ENCODE peak calls at places on chromosome 1, in seven cellular contexts. B, Y, R, S, T, X and Q are unnamed samples. For H3K36me3, the result is how much of the 10 kb centered on the place peaks cover.

GRCh38 chr1:16013220-16013907 is 4.5 kb downstream of the HSPB7 start:
- DNase-seq in B (peak), Y (peak), R (peak), S (peak), T (no peak), X (peak), Q (no peak)

GRCh38 chr1:226444901-226445300 is 37.0 kb upstream of the PARP1 start:
- DNase-seq in B (no peak), Y (peak), R (no peak), S (peak), T (no peak), X (no peak), Q (no peak)

GRCh38 chr1:88061106-88061829 is 622.8 kb upstream of the PKN2 start:
- DNase-seq in B (no peak), Y (peak), R (peak), S (no peak), T (no peak), X (peak), Q (peak)

GRCh38 chr1:230861489-230861888 is 6.8 kb downstream of the C1orf198 start:
- DNase-seq in B (no peak), Y (no peak), R (no peak), S (no peak), T (no peak), X (peak), Q (no peak)

GRCh38 chr1:236868625-236869467 is 73.8 kb downstream of the MTR start:
- DNase-seq in B (no peak), Y (peak), R (peak), S (no peak), T (no peak), X (peak), Q (no peak)

GRCh38 chr1:59833991-59834390 is 19.2 kb downstream of the HOOK1 start:
- DNase-seq in B (no peak), Y (no peak), R (no peak), S (no peak), T (no peak), X (no peak), Q (no peak)

GRCh38 chr1:212683357-212683722 is 16.3 kb downstream of the BATF3 start:
- DNase-seq in B (peak), Y (peak), R (no peak), S (no peak), T (peak), X (no peak), Q (no peak)

GRCh38 chr1:72280714-72281113 is 1.6 kb downstream of the NEGR1 start:
- DNase-seq in B (no peak), Y (no peak), R (peak), S (no peak), T (no peak), X (no peak), Q (no peak)

GRCh38 chr1:68426594-68426993 is 23.2 kb downstream of the RPE65 start:
- DNase-seq in B (no peak), Y (no peak), R (no peak), S (no peak), T (no peak), X (no peak), Q (no peak)

GRCh38 chr1:10865518-10866313 is 69.3 kb upstream of the CASZ1 start:
- DNase-seq in B (no peak), Y (no peak), R (no peak), S (no peak), T (no peak), X (no peak), Q (no peak)

GRCh38 chr1:92399076-92399475 is 87.6 kb downstream of the GFI1 start:
- DNase-seq in B (no peak), Y (no peak), R (no peak), S (no peak), T (no peak), X (no peak), Q (no peak)

GRCh38 chr1:173353346-173353745 is 123.8 kb upstream of the PRDX6 start:
- DNase-seq in B (no peak), Y (no peak), R (no peak), S (no peak), T (no peak), X (no peak), Q (no peak)

GRCh38 chr1:48031676-48032075 is 34.5 kb upstream of the TRABD2B start:
- DNase-seq in B (no peak), Y (no peak), R (peak), S (peak), T (no peak), X (no peak), Q (no peak)

GRCh38 chr1:87435484-87435883 is 106.8 kb downstream of the LMO4 start:
- DNase-seq in B (no peak), Y (no peak), R (peak), S (no peak), T (no peak), X (no peak), Q (no peak)

GRCh38 chr1:7046314-7046713 is 261.1 kb downstream of the CAMTA1 start:
- DNase-seq in B (no peak), Y (no peak), R (peak), S (peak), T (no peak), X (peak), Q (peak)
- TF ChIP-seq CTCF in B (no peak), Y (no peak), R (no peak), S (no peak), T (no peak), X (no peak), Q (no peak)

GRCh38 chr1:27545876-27546275 is 55.9 kb upstream of the WASF2 start:
- DNase-seq in B (no peak), Y (no peak), R (no peak), S (no peak), T (no peak), X (no peak), Q (no peak)
- H3K36me3 ChIP-seq in B (under half), Y (under half), R (under half), S (half or more), T (under half), X (under half), Q (under half)

DNA sequence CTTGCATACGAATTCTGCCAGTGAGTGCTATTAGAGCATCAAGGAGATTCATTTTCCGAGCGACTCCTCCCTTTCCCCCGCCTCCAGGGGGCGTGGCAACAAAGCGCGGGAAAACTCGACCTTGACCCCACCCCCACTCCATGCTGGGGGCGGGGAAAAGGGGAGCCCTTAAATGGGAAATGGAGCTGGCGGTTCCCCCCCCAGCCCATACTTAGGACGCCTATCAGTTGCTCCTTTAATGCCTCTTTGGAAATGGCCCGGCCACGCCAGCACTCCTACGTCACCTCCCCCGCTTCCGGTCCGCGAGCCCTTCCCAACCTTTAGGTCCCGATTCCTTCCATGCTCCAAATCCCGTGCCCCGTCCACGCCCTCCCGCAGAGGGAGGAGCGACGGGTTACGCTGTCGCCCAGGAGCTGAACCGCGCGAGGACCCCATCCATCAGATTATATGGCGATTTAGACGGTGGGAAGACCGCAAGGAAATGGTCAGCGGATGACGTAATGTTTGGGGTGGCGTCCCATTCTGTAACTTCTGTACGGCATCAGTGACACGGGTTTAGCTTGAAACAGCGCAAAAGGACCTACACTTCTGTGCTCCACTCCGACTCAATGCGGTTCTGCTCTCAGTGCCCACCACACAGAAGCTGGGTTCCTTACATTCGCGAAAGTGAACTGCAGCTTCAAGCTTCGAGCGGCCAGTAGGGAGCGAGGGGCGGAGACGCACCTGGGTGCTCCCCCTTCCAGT is 702 bp upstream of the ZNF687 start:
- DNase-seq in B (peak), Y (peak), R (peak), S (peak), T (peak), X (peak), Q (peak)
- TF ChIP-seq CTCF in B (peak), Y (no peak), R (no peak), S (no peak), T (peak), X (peak), Q (no peak)

DNA sequence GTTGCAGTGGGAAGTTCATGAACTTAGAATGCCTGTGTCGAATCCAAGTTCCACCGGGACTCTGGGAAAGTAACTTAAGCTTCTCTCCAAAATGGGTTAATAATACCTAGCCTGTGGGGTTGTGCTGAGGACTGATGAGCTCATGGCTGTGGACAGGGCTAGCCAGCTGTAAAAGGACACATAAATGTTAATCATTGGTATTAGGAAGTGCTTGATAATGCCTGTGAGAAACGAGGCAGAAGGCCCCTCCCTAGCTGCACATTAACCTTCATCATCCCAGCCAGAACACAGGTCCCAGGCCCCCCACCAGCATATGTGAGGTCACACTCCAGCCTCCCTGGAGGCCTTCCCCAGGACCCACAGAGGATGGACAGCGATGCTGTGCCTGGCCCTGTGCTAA is 789 bp upstream of the GJB4 start:
- DNase-seq in B (no peak), Y (no peak), R (no peak), S (no peak), T (no peak), X (no peak), Q (no peak)
- H3K36me3 ChIP-seq in B (under half), Y (under half), R (under half), S (under half), T (under half), X (under half), Q (under half)

GRCh38 chr1:185998391-185998790 is 264.2 kb downstream of the HMCN1 start:
- DNase-seq in B (peak), Y (no peak), R (no peak), S (no peak), T (no peak), X (peak), Q (peak)
- TF ChIP-seq CTCF in B (peak), Y (no peak), R (peak), S (no peak), T (peak), X (no peak), Q (no peak)

GRCh38 chr1:209618291-209618690 is 33.9 kb downstream of the LAMB3 start:
- DNase-seq in B (no peak), Y (no peak), R (no peak), S (no peak), T (peak), X (no peak), Q (no peak)
- H3K36me3 ChIP-seq in B (under half), Y (under half), R (under half), S (under half), T (under half), X (under half), Q (under half)

GRCh38 chr1:65254320-65255087 is 54.8 kb upstream of the DNAJC6 start:
- DNase-seq in B (peak), Y (peak), R (peak), S (peak), T (peak), X (peak), Q (peak)
- TF ChIP-seq CTCF in B (no peak), Y (no peak), R (peak), S (peak), T (peak), X (peak), Q (no peak)

GRCh38 chr1:23069149-23069548 is 49.9 kb downstream of the KDM1A start:
- DNase-seq in B (no peak), Y (no peak), R (no peak), S (no peak), T (no peak), X (no peak), Q (no peak)

GRCh38 chr1:23079025-23079424 is 59.8 kb downstream of the KDM1A start:
- DNase-seq in B (no peak), Y (no peak), R (no peak), S (no peak), T (no peak), X (no peak), Q (no peak)

GRCh38 chr1:23074012-23074411 is 54.7 kb downstream of the KDM1A start:
- DNase-seq in B (no peak), Y (no peak), R (no peak), S (no peak), T (no peak), X (no peak), Q (no peak)
- H3K36me3 ChIP-seq in B (under half), Y (under half), R (under half), S (half or more), T (half or more), X (under half), Q (under half)

DNA sequence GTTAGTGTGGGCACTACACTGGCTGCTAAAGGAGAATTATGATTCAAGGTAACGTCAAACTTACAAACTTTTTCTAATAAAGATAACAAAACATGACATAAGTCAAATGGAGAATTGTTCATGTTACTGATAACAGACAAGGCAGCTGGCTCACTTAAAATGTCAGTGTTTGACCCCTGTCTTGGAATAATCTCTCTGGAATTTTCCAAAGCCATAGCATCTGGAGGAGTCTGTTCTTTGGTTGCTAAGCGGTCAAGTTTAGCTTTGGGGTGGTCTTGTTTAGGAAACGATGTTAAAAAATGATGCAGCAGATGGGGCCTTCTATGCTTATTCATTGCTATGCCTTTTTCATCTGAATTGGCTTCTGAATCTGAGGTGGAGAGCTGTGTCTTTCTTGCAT is 56.8 kb downstream of the LYST start:
- DNase-seq in B (no peak), Y (no peak), R (peak), S (no peak), T (no peak), X (no peak), Q (no peak)
- TF ChIP-seq CTCF in B (no peak), Y (no peak), R (no peak), S (no peak), T (no peak), X (no peak), Q (no peak)

DNA sequence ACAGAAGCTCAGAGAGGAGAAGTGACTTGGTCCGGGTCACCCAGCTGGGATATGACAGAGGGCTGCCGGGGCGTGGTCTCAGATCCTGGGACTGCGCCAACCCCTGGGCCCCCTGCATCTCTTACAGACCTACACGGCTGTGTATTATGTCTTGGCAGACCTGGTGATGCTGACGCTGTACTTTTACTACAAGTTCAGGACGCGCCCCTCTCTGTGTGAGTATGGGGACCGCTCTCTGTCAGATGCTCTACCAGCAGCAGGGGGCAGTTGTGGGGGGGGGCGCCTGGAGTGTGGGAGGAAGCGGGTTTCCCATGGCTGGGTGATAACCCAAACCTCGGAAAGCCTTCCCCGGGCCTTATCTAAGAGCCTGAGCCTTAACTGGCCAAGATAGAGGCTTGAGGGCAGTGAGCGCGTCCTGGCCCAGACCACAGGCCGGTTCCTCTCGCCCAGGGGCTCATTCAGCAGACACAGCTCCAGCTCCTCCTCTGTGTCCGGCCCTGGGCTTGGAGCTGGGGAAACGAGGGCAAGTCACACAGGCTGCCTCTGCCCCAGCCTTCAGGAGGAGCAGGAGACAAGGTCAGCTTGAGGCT is 13.3 kb downstream of the SLC66A1 start:
- DNase-seq in B (no peak), Y (no peak), R (no peak), S (no peak), T (no peak), X (no peak), Q (no peak)
- H3K36me3 ChIP-seq in B (under half), Y (under half), R (under half), S (half or more), T (half or more), X (under half), Q (under half)